ENCODE peak calls at places on chromosomes 5 and 9, in nine cellular contexts. H is NB4, X is PC-3, N is endothelial cell, E is lower leg skin, P is dorsolateral prefrontal cortex, Q is suprapubic skin, D is BJ, F is cardiac muscle cell. I is an unnamed sample.

GRCh38 chr5:179577286-179577960 is 27.1 kb downstream of the RUFY1 start:
- DNase-seq in F (no peak), H (no peak), P (no peak), X (no peak), D (no peak), N (no peak), Q (peak), E (no peak), I (no peak)

GRCh38 chr5:138488481-138488945 is 23.2 kb downstream of the EGR1 start:
- DNase-seq in D (no peak), Q (no peak), E (no peak), X (peak), N (no peak), P (no peak), F (peak), H (peak), I (no peak)

GRCh38 chr5:134524826-134525686 is at the start of gene JADE2:
- DNase-seq in F (peak), E (peak), H (peak), Q (peak), D (no peak), P (peak), X (peak), N (no peak), I (no peak)

GRCh38 chr9:128073260-128073886 is 5.3 kb downstream of the SLC25A25 start:
- DNase-seq in F (peak), X (no peak), D (no peak), E (no peak), Q (no peak), N (no peak), H (no peak), P (no peak), I (no peak)

GRCh38 chr9:87732756-87733155 is 6.8 kb downstream of the CTSL start:
- DNase-seq in P (no peak), E (no peak), X (no peak), Q (no peak), D (no peak), F (no peak), H (no peak), N (no peak), I (no peak)

GRCh38 chr9:21761309-21761901 is 41.0 kb upstream of the MTAP start:
- DNase-seq in P (no peak), Q (no peak), D (no peak), E (no peak), N (no peak), F (no peak), X (no peak), H (no peak), I (no peak)

GRCh38 chr5:173143567-173143966 is 764 bp upstream of the BNIP1 start:
- DNase-seq in D (no peak), N (no peak), H (no peak), Q (no peak), F (no peak), E (no peak), X (no peak), P (no peak), I (no peak)

GRCh38 chr5:61450170-61450815 is 118.2 kb downstream of the ZSWIM6 start:
- DNase-seq in F (peak), H (no peak), Q (no peak), D (peak), X (peak), P (no peak), N (no peak), E (no peak), I (no peak)

GRCh38 chr9:38687389-38687842 is 32.5 kb downstream of the FAM240B start:
- DNase-seq in X (peak), F (peak), Q (no peak), P (no peak), E (no peak), D (no peak), N (no peak), H (no peak), I (no peak)

GRCh38 chr5:72511371-72512178 is 4.4 kb upstream of the ZNF366 start:
- DNase-seq in N (no peak), E (no peak), F (no peak), P (no peak), H (peak), D (no peak), Q (no peak), X (peak), I (no peak)

GRCh38 chr9:21317956-21318923 is 13.1 kb upstream of the IFNA5 start:
- DNase-seq in X (peak), N (peak), Q (no peak), P (peak), F (peak), D (no peak), H (peak), E (peak), I (no peak)

GRCh38 chr9:137534256-137535119 is 15.7 kb downstream of the PNPLA7 start:
- DNase-seq in E (no peak), P (no peak), X (peak), N (no peak), D (no peak), H (peak), Q (no peak), F (peak), I (no peak)

GRCh38 chr9:134678206-134678605 is 36.6 kb downstream of the COL5A1 start:
- DNase-seq in E (no peak), N (no peak), X (no peak), D (no peak), H (no peak), Q (no peak), F (no peak), P (no peak), I (no peak)

GRCh38 chr5:151139646-151140045 is 17.9 kb downstream of the ANXA6 start:
- DNase-seq in F (no peak), D (no peak), N (no peak), X (no peak), P (no peak), H (no peak), E (no peak), Q (no peak), I (no peak)

GRCh38 chr9:99266136-99267023 is 44.3 kb downstream of the SEC61B start:
- DNase-seq in Q (peak), F (peak), H (peak), P (peak), E (peak), D (no peak), N (peak), X (peak), I (peak)

GRCh38 chr9:120619751-120620655 is 40.0 kb upstream of the CDK5RAP2 start:
- DNase-seq in E (peak), N (peak), D (no peak), P (peak), H (peak), X (peak), F (peak), Q (no peak), I (no peak)

GRCh38 chr9:136327313-136327971 is at the start of gene GPSM1:
- DNase-seq in F (peak), N (peak), X (peak), Q (no peak), H (peak), D (no peak), P (peak), E (no peak), I (no peak)

GRCh38 chr5:59746261-59746765 is 147.2 kb downstream of the PDE4D start:
- DNase-seq in H (no peak), X (peak), D (no peak), E (no peak), F (peak), P (no peak), N (no peak), Q (no peak), I (no peak)

GRCh38 chr5:5422819-5423515 is 490 bp downstream of the ICE1 start:
- DNase-seq in D (no peak), F (no peak), H (peak), N (no peak), P (no peak), E (no peak), X (no peak), Q (no peak), I (no peak)

GRCh38 chr9:115672477-115673316 is 480.9 kb upstream of the PAPPA start:
- DNase-seq in E (no peak), H (no peak), F (peak), X (peak), P (no peak), Q (no peak), N (no peak), D (peak), I (peak)

GRCh38 chr9:17082343-17082742 is 52.5 kb upstream of the CNTLN start:
- DNase-seq in Q (no peak), P (no peak), X (no peak), D (no peak), N (peak), E (no peak), H (no peak), F (peak), I (no peak)

GRCh38 chr5:73370620-73371583 is 77.7 kb downstream of the FOXD1 start:
- DNase-seq in E (no peak), N (no peak), D (peak), P (no peak), X (peak), H (no peak), Q (no peak), F (peak), I (no peak)

DNA sequence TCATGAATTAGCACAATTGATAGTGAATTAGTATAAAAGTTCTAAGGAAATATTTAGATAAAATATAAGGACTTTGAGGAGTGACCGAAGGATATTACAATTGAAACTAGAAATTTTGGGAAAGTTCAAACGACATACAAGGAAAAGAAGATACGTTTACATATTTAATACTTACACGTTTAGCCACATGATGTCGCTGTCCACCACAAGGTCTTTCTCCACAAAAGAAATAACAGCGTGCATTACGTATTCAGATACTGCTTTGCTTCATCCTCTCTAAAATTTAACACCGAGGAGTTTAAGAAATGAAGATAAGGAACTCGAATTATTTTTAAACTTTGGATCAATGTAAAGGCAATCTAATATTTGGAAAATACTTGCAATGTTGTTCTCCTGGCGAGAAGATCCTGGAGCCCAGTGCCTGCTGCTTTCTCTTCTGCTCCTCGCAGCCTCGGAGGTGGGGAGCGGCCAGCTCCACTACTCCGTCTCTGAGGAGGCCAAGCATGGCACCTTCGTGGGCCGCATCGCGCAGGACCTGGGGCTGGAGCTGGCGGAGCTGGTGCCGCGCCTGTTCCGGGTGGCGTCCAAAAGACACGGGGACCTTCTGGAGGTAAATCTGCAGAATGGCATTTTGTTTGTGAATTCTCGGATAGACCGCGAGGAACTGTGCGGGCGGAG is at the start of gene PCDHA3:
- DNase-seq in E (no peak), P (no peak), Q (no peak), D (no peak), F (peak), X (no peak), N (no peak), H (peak), I (no peak)
- TF ChIP-seq CTCF in E (no peak), P (peak), Q (no peak), D (peak), F (peak), X (no peak), N (peak), H (no peak), I (no peak)

DNA sequence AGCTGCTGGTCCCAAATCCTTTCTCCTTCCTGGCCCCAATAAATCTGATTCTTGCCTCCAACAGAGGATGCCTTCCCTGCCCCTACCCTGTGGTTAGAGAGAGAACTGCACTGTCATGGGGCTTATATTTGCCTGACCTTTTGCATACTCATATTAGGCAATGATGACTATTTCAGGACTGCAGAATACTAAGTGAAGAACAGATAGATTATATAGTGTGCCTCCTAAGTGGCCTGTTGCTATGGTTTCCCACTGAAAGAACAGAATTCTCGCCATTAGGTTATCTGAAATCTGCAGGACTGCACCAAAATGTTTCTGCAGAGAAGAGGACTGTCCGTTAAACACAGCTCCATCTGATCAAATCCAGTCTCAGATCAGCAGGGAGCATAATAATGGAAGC is 87.3 kb upstream of the CCNG1 start:
- DNase-seq in Q (no peak), X (peak), D (no peak), P (no peak), F (peak), H (peak), E (no peak), N (no peak), I (no peak)
- TF ChIP-seq CTCF in Q (no peak), X (peak), D (no peak), P (no peak), F (peak), H (peak), E (no peak), N (peak), I (peak)

DNA sequence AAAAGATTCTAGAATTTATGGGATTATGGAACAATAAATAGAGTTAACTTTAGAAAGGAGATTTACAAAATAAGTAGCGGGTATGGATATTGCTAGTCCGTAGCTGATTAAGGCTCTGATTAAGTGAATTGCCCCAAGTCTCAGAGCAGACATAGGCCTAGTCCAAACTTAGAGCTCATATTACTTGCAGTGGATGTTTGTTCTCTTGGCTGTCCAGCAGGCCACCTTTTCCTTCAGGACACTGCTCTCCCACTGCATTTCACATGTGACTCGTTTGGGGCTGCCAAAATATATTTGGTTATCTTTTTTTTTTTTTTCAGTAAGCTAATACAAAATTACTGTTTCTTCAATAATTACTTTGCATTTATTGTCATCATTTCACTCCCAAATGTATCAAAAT is 76.6 kb downstream of the ARRDC3 start:
- DNase-seq in X (no peak), N (no peak), P (no peak), Q (no peak), D (no peak), F (peak), H (no peak), E (no peak), I (no peak)
- TF ChIP-seq CTCF in X (no peak), N (no peak), P (no peak), Q (no peak), D (no peak), F (no peak), H (no peak), E (no peak), I (no peak)

GRCh38 chr9:93010696-93011095 is 47.8 kb upstream of the SUSD3 start:
- DNase-seq in X (no peak), F (no peak), Q (no peak), D (no peak), P (no peak), H (no peak), N (no peak), E (no peak), I (peak)
- TF ChIP-seq CTCF in X (no peak), F (no peak), Q (no peak), D (no peak), P (no peak), H (no peak), N (no peak), E (no peak), I (no peak)

GRCh38 chr5:122649080-122649479 is 125.8 kb upstream of the SNX2 start:
- DNase-seq in E (no peak), X (no peak), N (no peak), P (no peak), Q (no peak), F (no peak), H (no peak), D (no peak), I (no peak)
- TF ChIP-seq CTCF in E (no peak), X (no peak), N (no peak), P (no peak), Q (no peak), F (no peak), H (no peak), D (no peak), I (no peak)

GRCh38 chr5:95317085-95317484 is 32.2 kb upstream of the MCTP1 start:
- DNase-seq in H (no peak), E (no peak), Q (no peak), F (no peak), D (no peak), X (no peak), P (no peak), N (no peak), I (no peak)
- TF ChIP-seq CTCF in H (no peak), E (no peak), Q (no peak), F (no peak), D (no peak), X (peak), P (no peak), N (peak), I (peak)

GRCh38 chr5:54959673-54960418 is 25.5 kb downstream of the ESM1 start:
- DNase-seq in D (no peak), E (no peak), F (peak), N (peak), H (peak), Q (no peak), X (peak), P (no peak), I (no peak)
- TF ChIP-seq CTCF in D (peak), E (no peak), F (peak), N (peak), H (peak), Q (no peak), X (peak), P (no peak), I (peak)

I was measured in osteocyte.